ENCODE peak calls at places on chromosome 13, in nine cellular contexts. Q, I, J, O, Z, P, B, W and M are unnamed samples.

GRCh38 chr13:25574437-25575426 is 203.0 kb downstream of the ATP8A2 start:
- DNase-seq in P (peak), Q (peak), B (peak), I (peak), J (peak), Z (peak), O (peak), W (peak), M (no peak)

GRCh38 chr13:72314210-72314609 is 413.2 kb downstream of the MZT1 start:
- DNase-seq in O (no peak), W (no peak), J (no peak), Q (no peak), P (no peak), B (no peak), I (no peak), Z (no peak), M (no peak)

GRCh38 chr13:111948811-111949210 is 118.1 kb upstream of the SOX1 start:
- DNase-seq in J (no peak), B (no peak), O (no peak), I (no peak), P (no peak), Z (no peak), W (no peak), Q (no peak), M (no peak)

GRCh38 chr13:76976488-76976887 is 15.4 kb upstream of the CLN5 start:
- DNase-seq in Z (no peak), P (no peak), Q (no peak), B (peak), I (no peak), W (no peak), O (no peak), J (no peak), M (no peak)

GRCh38 chr13:92265408-92265807 is 867.0 kb downstream of the GPC5 start:
- DNase-seq in W (no peak), J (no peak), O (no peak), I (no peak), P (no peak), B (peak), Q (no peak), Z (no peak), M (no peak)

GRCh38 chr13:44350775-44351504 is 22.7 kb upstream of the SERP2 start:
- DNase-seq in Q (no peak), Z (no peak), I (no peak), W (no peak), P (no peak), B (no peak), J (no peak), O (no peak), M (no peak)

GRCh38 chr13:113802090-113802531 is 43.1 kb downstream of the TMEM255B start:
- DNase-seq in I (peak), B (peak), J (no peak), Z (no peak), O (no peak), Q (peak), W (no peak), P (peak), M (no peak)

GRCh38 chr13:110465696-110466095 is 95.8 kb downstream of the RAB20 start:
- DNase-seq in Q (no peak), P (no peak), Z (no peak), I (no peak), J (no peak), W (no peak), B (no peak), O (no peak), M (no peak)

GRCh38 chr13:23159587-23160240 is 21.1 kb upstream of the SGCG start:
- DNase-seq in B (no peak), P (no peak), O (no peak), Z (no peak), I (no peak), Q (peak), W (no peak), J (no peak), M (no peak)

GRCh38 chr13:110913322-110913721 is 1.5 kb downstream of the ANKRD10 start:
- DNase-seq in P (no peak), Z (no peak), O (no peak), B (peak), J (peak), W (no peak), Q (no peak), I (peak), M (no peak)

GRCh38 chr13:36862002-36862706 is 43.1 kb downstream of the RFXAP start:
- DNase-seq in O (no peak), J (no peak), B (peak), P (no peak), Q (no peak), W (peak), I (no peak), Z (no peak), M (no peak)

GRCh38 chr13:41311607-41312500 is 787 bp downstream of the NAA16 start:
- DNase-seq in P (no peak), W (peak), I (peak), J (peak), Q (peak), B (peak), Z (no peak), O (peak), M (no peak)

GRCh38 chr13:32045963-32046785 is 14.6 kb downstream of the FRY start:
- DNase-seq in I (peak), P (no peak), Z (no peak), B (peak), W (peak), Q (no peak), O (peak), J (no peak), M (no peak)

GRCh38 chr13:36834299-36834698 is 15.3 kb downstream of the RFXAP start:
- DNase-seq in Z (no peak), Q (no peak), P (no peak), B (no peak), J (no peak), W (no peak), O (no peak), I (no peak), M (no peak)

GRCh38 chr13:100753391-100753790 is 78.8 kb upstream of the TMTC4 start:
- DNase-seq in Z (no peak), J (no peak), I (no peak), P (no peak), W (no peak), O (no peak), B (no peak), Q (peak), M (no peak)

GRCh38 chr13:59230484-59231264 is 933.1 kb downstream of the DIAPH3 start:
- DNase-seq in W (no peak), O (no peak), P (no peak), I (no peak), Q (no peak), B (no peak), J (no peak), Z (no peak), M (no peak)

GRCh38 chr13:44470623-44471562 is 97.3 kb downstream of the SERP2 start:
- DNase-seq in P (no peak), W (peak), Q (no peak), I (no peak), O (peak), J (no peak), Z (no peak), B (peak), M (no peak)

GRCh38 chr13:39034085-39034484 is 3.8 kb downstream of the PROSER1 start:
- DNase-seq in Z (no peak), P (no peak), I (no peak), W (no peak), O (no peak), J (no peak), Q (no peak), B (no peak), M (no peak)

GRCh38 chr13:110525328-110526319 is 35.9 kb downstream of the RAB20 start:
- DNase-seq in W (no peak), J (no peak), O (no peak), P (no peak), Q (no peak), B (no peak), I (peak), Z (peak), M (no peak)

GRCh38 chr13:79281335-79281734 is 124.7 kb downstream of the RBM26 start:
- DNase-seq in P (no peak), O (no peak), I (no peak), Q (no peak), Z (no peak), W (no peak), B (no peak), J (no peak), M (no peak)